ENCODE peak calls at places on chromosomes 3 and 15, in six cellular contexts. E is activated CD4-positive, alpha-beta T cell treated with anti-CD3 and anti-CD28 coated beads, Interleukin-2, amount 10 ng/mL, durations not matched to agents 7 days and 5 days; M is BJ; G is T-helper 17 cell; B is WTC11; D is dermis microvascular lymphatic vessel endothelial cell. U is an unnamed sample.
A peak's percentile ranks its signal among the peaks of the same experiment; 100 is the strongest.

GRCh38 chr3:48215876-48216275 is 7.4 kb upstream of the CAMP start:
- DNase-seq in E (no peak), M (no peak), G (no peak), B (no peak), D (no peak), U (no peak)

GRCh38 chr3:134312873-134313838 is 61.1 kb downstream of the AMOTL2 start:
- DNase-seq in E (no peak), M (no peak), G (no peak), B (peak; percentile 85), D (peak; percentile 79), U (peak; percentile 88)

GRCh38 chr3:192816274-192816853 is 89.0 kb upstream of the FGF12 start:
- DNase-seq in E (no peak), M (no peak), G (no peak), B (no peak), D (peak; percentile 56), U (peak; percentile 31)

GRCh38 chr15:43410572-43411214 is 39.8 kb downstream of the TUBGCP4 start:
- DNase-seq in E (no peak), M (no peak), G (no peak), B (no peak), D (no peak), U (no peak)

GRCh38 chr15:39286706-39287105 is 294.2 kb upstream of the THBS1 start:
- DNase-seq in E (no peak), M (no peak), G (no peak), B (no peak), D (no peak), U (no peak)

GRCh38 chr3:171874879-171875278 is 31.7 kb downstream of the TMEM212 start:
- DNase-seq in E (no peak), M (no peak), G (no peak), B (no peak), D (peak; percentile 45), U (no peak)

GRCh38 chr3:23114479-23114878 is 88.6 kb upstream of the UBE2E2 start:
- DNase-seq in E (no peak), M (no peak), G (no peak), B (no peak), D (no peak), U (no peak)

GRCh38 chr3:126343675-126344074 is 13.5 kb downstream of the KLF15 start:
- DNase-seq in E (no peak), M (no peak), G (no peak), B (peak; percentile 9), D (no peak), U (no peak)

GRCh38 chr15:45454825-45455224 is 67.7 kb downstream of the SLC30A4 start:
- DNase-seq in E (peak; percentile 85), M (peak; percentile 75), G (peak; percentile 45), B (no peak), D (peak; percentile 10), U (no peak)

GRCh38 chr3:117524890-117525289 is 815.3 kb downstream of the TUSC7 start:
- DNase-seq in E (no peak), M (no peak), G (no peak), B (no peak), D (no peak), U (no peak)

GRCh38 chr3:57959407-57960173 is 48.6 kb upstream of the FLNB start:
- DNase-seq in E (no peak), M (no peak), G (no peak), B (no peak), D (peak; percentile 58), U (no peak)

GRCh38 chr3:13896473-13897154 is 16.7 kb upstream of the WNT7A start:
- DNase-seq in E (peak; percentile 78), M (no peak), G (no peak), B (peak; percentile 66), D (peak; percentile 78), U (peak; percentile 78)

GRCh38 chr3:124652009-124652408 is 78.2 kb upstream of the UMPS start:
- DNase-seq in E (no peak), M (no peak), G (no peak), B (no peak), D (no peak), U (no peak)

GRCh38 chr3:52606373-52607085 is 70.1 kb downstream of the UQCC5 start:
- DNase-seq in E (no peak), M (peak; percentile 1), G (no peak), B (no peak), D (peak; percentile 86), U (no peak)

GRCh38 chr3:14143271-14143605 is 18.4 kb downstream of the TMEM43 start:
- DNase-seq in E (no peak), M (peak; percentile 19), G (no peak), B (no peak), D (no peak), U (no peak)

U was measured in ELF-1.